ENCODE peak calls at places on chromosomes 3 and 15, in eight cellular contexts. One of them, this sample, is unnamed.

GRCh38 chr3:189316296-189317019 is 144.7 kb downstream of the TPRG1 start:
- DNase-seq in stimulated activated CD4-positive, alpha-beta T cell treated with anti-CD3 and anti-CD28 coated beads, Interleukin-1b, Interleukin-23, amount 100 ng/mL, for 4 hours: no peak
- DNase-seq in Caco-2: peak
- DNase-seq in NCI-H510A treated with DMSO at 0.1 percent for 48 hours: peak
- DNase-seq in stimulated activated CD8-positive, alpha-beta memory T cell treated with anti-CD3 and anti-CD28 coated beads, Interleukin-15, amount 100 ng/mL, for 4 hours: no peak
- DNase-seq in iPS-NIHi11: peak
- DNase-seq in T-helper 2 cell: no peak
- DNase-seq in GM19239: no peak
- DNase-seq in this sample: peak

GRCh38 chr15:22866066-22866465 is 27.6 kb downstream of the NIPA2 start:
- DNase-seq in stimulated activated CD4-positive, alpha-beta T cell treated with anti-CD3 and anti-CD28 coated beads, Interleukin-1b, Interleukin-23, amount 100 ng/mL, for 4 hours: no peak
- DNase-seq in Caco-2: no peak
- DNase-seq in NCI-H510A treated with DMSO at 0.1 percent for 48 hours: no peak
- DNase-seq in stimulated activated CD8-positive, alpha-beta memory T cell treated with anti-CD3 and anti-CD28 coated beads, Interleukin-15, amount 100 ng/mL, for 4 hours: no peak
- DNase-seq in iPS-NIHi11: no peak
- DNase-seq in T-helper 2 cell: no peak
- DNase-seq in GM19239: no peak
- DNase-seq in this sample: peak

GRCh38 chr3:20073683-20074082 is 33.4 kb downstream of the KAT2B start:
- DNase-seq in stimulated activated CD4-positive, alpha-beta T cell treated with anti-CD3 and anti-CD28 coated beads, Interleukin-1b, Interleukin-23, amount 100 ng/mL, for 4 hours: no peak
- DNase-seq in Caco-2: no peak
- DNase-seq in NCI-H510A treated with DMSO at 0.1 percent for 48 hours: no peak
- DNase-seq in stimulated activated CD8-positive, alpha-beta memory T cell treated with anti-CD3 and anti-CD28 coated beads, Interleukin-15, amount 100 ng/mL, for 4 hours: no peak
- DNase-seq in iPS-NIHi11: no peak
- DNase-seq in T-helper 2 cell: no peak
- DNase-seq in GM19239: no peak
- DNase-seq in this sample: no peak

GRCh38 chr3:105448338-105448982 is 81.8 kb downstream of the ALCAM start:
- DNase-seq in stimulated activated CD4-positive, alpha-beta T cell treated with anti-CD3 and anti-CD28 coated beads, Interleukin-1b, Interleukin-23, amount 100 ng/mL, for 4 hours: no peak
- DNase-seq in Caco-2: no peak
- DNase-seq in NCI-H510A treated with DMSO at 0.1 percent for 48 hours: no peak
- DNase-seq in stimulated activated CD8-positive, alpha-beta memory T cell treated with anti-CD3 and anti-CD28 coated beads, Interleukin-15, amount 100 ng/mL, for 4 hours: no peak
- DNase-seq in iPS-NIHi11: peak
- DNase-seq in T-helper 2 cell: no peak
- DNase-seq in GM19239: no peak
- DNase-seq in this sample: peak

GRCh38 chr3:88963003-88963402 is 144.4 kb upstream of the EPHA3 start:
- DNase-seq in stimulated activated CD4-positive, alpha-beta T cell treated with anti-CD3 and anti-CD28 coated beads, Interleukin-1b, Interleukin-23, amount 100 ng/mL, for 4 hours: no peak
- DNase-seq in Caco-2: no peak
- DNase-seq in NCI-H510A treated with DMSO at 0.1 percent for 48 hours: no peak
- DNase-seq in stimulated activated CD8-positive, alpha-beta memory T cell treated with anti-CD3 and anti-CD28 coated beads, Interleukin-15, amount 100 ng/mL, for 4 hours: no peak
- DNase-seq in iPS-NIHi11: no peak
- DNase-seq in T-helper 2 cell: no peak
- DNase-seq in GM19239: no peak
- DNase-seq in this sample: no peak

GRCh38 chr15:41578736-41579383 is 19.8 kb downstream of the TYRO3 start:
- DNase-seq in stimulated activated CD4-positive, alpha-beta T cell treated with anti-CD3 and anti-CD28 coated beads, Interleukin-1b, Interleukin-23, amount 100 ng/mL, for 4 hours: no peak
- DNase-seq in Caco-2: no peak
- DNase-seq in NCI-H510A treated with DMSO at 0.1 percent for 48 hours: no peak
- DNase-seq in stimulated activated CD8-positive, alpha-beta memory T cell treated with anti-CD3 and anti-CD28 coated beads, Interleukin-15, amount 100 ng/mL, for 4 hours: no peak
- DNase-seq in iPS-NIHi11: no peak
- DNase-seq in T-helper 2 cell: no peak
- DNase-seq in GM19239: no peak
- DNase-seq in this sample: no peak

GRCh38 chr15:78550815-78551214 is 10.6 kb downstream of the PSMA4 start:
- DNase-seq in stimulated activated CD4-positive, alpha-beta T cell treated with anti-CD3 and anti-CD28 coated beads, Interleukin-1b, Interleukin-23, amount 100 ng/mL, for 4 hours: no peak
- DNase-seq in Caco-2: no peak
- DNase-seq in NCI-H510A treated with DMSO at 0.1 percent for 48 hours: no peak
- DNase-seq in stimulated activated CD8-positive, alpha-beta memory T cell treated with anti-CD3 and anti-CD28 coated beads, Interleukin-15, amount 100 ng/mL, for 4 hours: no peak
- DNase-seq in iPS-NIHi11: no peak
- DNase-seq in T-helper 2 cell: no peak
- DNase-seq in GM19239: no peak
- DNase-seq in this sample: no peak

GRCh38 chr3:50154476-50154839 is 666 bp upstream of the SEMA3F start:
- DNase-seq in stimulated activated CD4-positive, alpha-beta T cell treated with anti-CD3 and anti-CD28 coated beads, Interleukin-1b, Interleukin-23, amount 100 ng/mL, for 4 hours: no peak
- DNase-seq in Caco-2: no peak
- DNase-seq in NCI-H510A treated with DMSO at 0.1 percent for 48 hours: no peak
- DNase-seq in stimulated activated CD8-positive, alpha-beta memory T cell treated with anti-CD3 and anti-CD28 coated beads, Interleukin-15, amount 100 ng/mL, for 4 hours: no peak
- DNase-seq in iPS-NIHi11: peak
- DNase-seq in T-helper 2 cell: no peak
- DNase-seq in GM19239: peak
- DNase-seq in this sample: no peak

This sample was measured in astrocyte of the hippocampus.